ENCODE peak calls at places on chromosomes 4 and X, in ten cellular contexts. N is AG09309; O is suprapubic skin; C is fibroblast of the aortic adventitia; W is cardiac fibroblast; X is AML-193; D is choroid plexus epithelial cell; U is colonic mucosa; M is osteocyte; S is CD8-positive, alpha-beta memory T cell. P is an unnamed sample.

GRCh38 chrX:24561121-24561520 is 86.0 kb downstream of the PCYT1B start:
- DNase-seq in N (no peak), O (no peak), C (peak; percentile 30), W (peak; percentile 16), X (peak; percentile 39), D (peak; percentile 8), U (no peak), M (no peak), S (no peak), P (no peak)

GRCh38 chr4:166577639-166578038 is 656.7 kb downstream of the SPOCK3 start:
- DNase-seq in N (no peak), O (no peak), C (no peak), W (no peak), X (no peak), D (no peak), U (no peak), M (no peak), S (no peak), P (no peak)

GRCh38 chrX:133359466-133359865 is 55.8 kb downstream of the GPC4 start:
- DNase-seq in N (no peak), O (no peak), C (no peak), W (no peak), X (no peak), D (no peak), U (no peak), M (no peak), S (no peak), P (no peak)

GRCh38 chr4:183897193-183897592 is 7.9 kb upstream of the STOX2 start:
- DNase-seq in N (no peak), O (no peak), C (no peak), W (no peak), X (no peak), D (no peak), U (no peak), M (no peak), S (no peak), P (no peak)

GRCh38 chr4:156946508-156947197 is 24.9 kb downstream of the PDGFC start:
- DNase-seq in N (peak; percentile 89), O (no peak), C (peak; percentile 96), W (peak; percentile 99), X (no peak), D (peak; percentile 97), U (no peak), M (no peak), S (no peak), P (no peak)

GRCh38 chrX:74500067-74500466 is 78.8 kb downstream of the SLC16A2 start:
- DNase-seq in N (no peak), O (no peak), C (no peak), W (no peak), X (no peak), D (no peak), U (no peak), M (no peak), S (no peak), P (no peak)

GRCh38 chrX:107450823-107451509 is 1.5 kb downstream of the FRMPD3 start:
- DNase-seq in N (no peak), O (no peak), C (no peak), W (no peak), X (no peak), D (no peak), U (no peak), M (no peak), S (peak; percentile 12), P (no peak)

GRCh38 chrX:23822397-23822796 is 39.4 kb downstream of the SAT1 start:
- DNase-seq in N (no peak), O (no peak), C (peak; percentile 43), W (peak; percentile 15), X (no peak), D (peak; percentile 44), U (peak; percentile 64), M (no peak), S (no peak), P (no peak)

GRCh38 chr4:167614866-167615265 is 380.6 kb upstream of the SPOCK3 start:
- DNase-seq in N (no peak), O (no peak), C (peak; percentile 67), W (peak; percentile 13), X (no peak), D (peak; percentile 2), U (no peak), M (no peak), S (no peak), P (no peak)